ENCODE peak calls at places on chromosomes 1 and 21, in five cellular contexts. K is ovary, M is GM12878, Q is stomach, B is tibial nerve. I is an unnamed sample.
A peak's percentile ranks its signal among the peaks of the same experiment; 100 is the strongest.

GRCh38 chr1:99647460-99647859 is 1.5 kb downstream of the PALMD start:
- DNase-seq in B (no peak), M (no peak), K (no peak), Q (no peak), I (no peak)

GRCh38 chr1:243642936-243643335 is 207.1 kb downstream of the AKT3 start:
- DNase-seq in K (no peak), B (no peak), M (no peak), Q (no peak), I (no peak)

GRCh38 chr1:227560393-227560792 is 3.0 kb upstream of the ZNF678 start:
- DNase-seq in M (no peak), B (no peak), Q (no peak), K (no peak), I (no peak)

GRCh38 chr1:1290238-1290731 is 10.0 kb downstream of the SCNN1D start:
- DNase-seq in Q (peak; percentile 87), B (no peak), M (no peak), K (peak; percentile 33), I (no peak)

GRCh38 chr1:218207194-218207593 is 77.9 kb upstream of the RRP15 start:
- DNase-seq in B (no peak), K (no peak), Q (no peak), M (no peak), I (no peak)

GRCh38 chr1:153944005-153944821 is 2.3 kb downstream of the DENND4B start:
- DNase-seq in Q (no peak), M (no peak), B (no peak), K (no peak), I (no peak)

GRCh38 chr1:2966435-2966834 is 54.8 kb upstream of the ACTRT2 start:
- DNase-seq in Q (no peak), K (no peak), M (no peak), B (no peak), I (no peak)

GRCh38 chr1:41735587-41736290 is 183.0 kb downstream of the HIVEP3 start:
- DNase-seq in Q (no peak), B (no peak), M (no peak), K (no peak), I (no peak)

GRCh38 chr1:27475707-27476106 is 14.3 kb downstream of the WASF2 start:
- DNase-seq in K (no peak), B (no peak), Q (no peak), M (no peak), I (no peak)

GRCh38 chr1:226568077-226568831 is 19.7 kb downstream of the STUM start:
- DNase-seq in K (no peak), M (no peak), Q (no peak), B (no peak), I (no peak)

GRCh38 chr1:60709426-60709825 is 372.9 kb upstream of the NFIA start:
- DNase-seq in M (no peak), K (no peak), Q (no peak), B (no peak), I (no peak)

GRCh38 chr21:45579383-45580180 is 37.3 kb upstream of the SLC19A1 start:
- DNase-seq in M (no peak), K (no peak), Q (peak; percentile 24), B (no peak), I (no peak)

GRCh38 chr1:161074676-161075368 is 5.1 kb upstream of the ARHGAP30 start:
- DNase-seq in B (no peak), M (no peak), K (no peak), Q (no peak), I (no peak)

GRCh38 chr21:38267991-38268858 is 11.4 kb downstream of the KCNJ15 start:
- DNase-seq in M (peak; percentile 68), Q (no peak), K (no peak), B (no peak), I (no peak)

GRCh38 chr1:1402081-1402900 is 3.2 kb upstream of the CCNL2 start:
- DNase-seq in M (no peak), B (no peak), Q (no peak), K (no peak), I (no peak)

GRCh38 chr1:161885013-161885412 is 118.9 kb downstream of the ATF6 start:
- DNase-seq in B (no peak), M (no peak), Q (no peak), K (no peak), I (peak; percentile 3)

GRCh38 chr1:159594581-159594980 is 7.0 kb downstream of the APCS start:
- DNase-seq in M (no peak), K (no peak), Q (no peak), B (no peak), I (no peak)

GRCh38 chr1:86703696-86704455 is 500 bp upstream of the SH3GLB1 start:
- DNase-seq in M (peak; percentile 39), K (no peak), B (no peak), Q (no peak), I (no peak)

GRCh38 chr1:199551967-199552565 is 475.4 kb upstream of the NR5A2 start:
- DNase-seq in M (no peak), B (no peak), K (no peak), Q (no peak), I (peak; percentile 6)

GRCh38 chr1:7386226-7387052 is 384.7 kb upstream of the VAMP3 start:
- DNase-seq in M (no peak), K (no peak), B (no peak), Q (peak; percentile 13), I (no peak)

GRCh38 chr1:204883405-204883804 is 12.7 kb downstream of the NFASC start:
- DNase-seq in M (no peak), K (no peak), Q (no peak), B (no peak), I (no peak)

GRCh38 chr1:232207089-232207723 is 422.7 kb downstream of the SIPA1L2 start:
- DNase-seq in B (no peak), K (no peak), M (no peak), Q (no peak), I (no peak)

GRCh38 chr1:2817784-2818564 is 16.5 kb upstream of the TTC34 start:
- DNase-seq in B (no peak), Q (no peak), K (no peak), M (no peak), I (no peak)

GRCh38 chr21:44522753-44523204 is 17.2 kb downstream of the KRTAP10-1 start:
- DNase-seq in B (no peak), Q (no peak), M (no peak), K (no peak), I (no peak)

GRCh38 chr1:13757693-13758092 is 57.7 kb downstream of the PRDM2 start:
- DNase-seq in M (no peak), B (no peak), K (no peak), Q (no peak), I (no peak)

GRCh38 chr1:27145934-27146354 is 9.0 kb downstream of the SLC9A1 start:
- DNase-seq in Q (no peak), M (no peak), K (peak; percentile 62), B (no peak), I (peak; percentile 87)

GRCh38 chr1:39116116-39116607 is 88.3 kb upstream of the MACF1 start:
- DNase-seq in Q (no peak), B (no peak), M (no peak), K (no peak), I (no peak)

GRCh38 chr1:10916991-10917390 is 95.5 kb upstream of the TARDBP start:
- DNase-seq in M (no peak), K (no peak), B (no peak), Q (no peak), I (no peak)

DNA sequence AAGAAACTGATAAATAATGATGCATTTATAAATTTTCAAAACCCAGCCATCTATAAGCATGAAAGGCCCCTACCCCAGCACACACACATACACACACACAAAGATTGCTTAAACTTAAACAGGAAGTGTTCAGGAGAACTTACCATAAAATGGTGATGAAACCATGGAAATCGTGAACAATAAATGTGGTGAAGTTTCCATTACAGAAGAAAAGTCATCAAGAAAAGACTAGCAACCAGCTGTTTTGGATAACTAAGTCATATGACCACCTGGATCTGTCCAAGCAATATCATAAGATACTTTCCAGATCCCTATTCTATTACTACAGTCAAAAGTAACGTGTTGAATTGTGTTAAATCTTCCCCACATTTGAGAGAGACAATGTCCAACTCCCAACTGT is 24.1 kb downstream of the RGS5 start:
- DNase-seq in Q (no peak), M (no peak), K (no peak), B (no peak), I (no peak)
- TF ChIP-seq POLR2A in Q (no peak), M (no peak), K (no peak), B (no peak), I (no peak)

GRCh38 chr1:45325816-45326506 is 734 bp upstream of the HPDL start:
- DNase-seq in M (no peak), Q (peak; percentile 22), B (no peak), K (no peak), I (no peak)

GRCh38 chr1:45327644-45328515 is 1.2 kb downstream of the HPDL start:
- DNase-seq in M (no peak), B (no peak), K (no peak), Q (no peak), I (no peak)

GRCh38 chr1:45328680-45329079 is 2.0 kb downstream of the HPDL start:
- DNase-seq in Q (no peak), K (no peak), M (no peak), B (no peak), I (no peak)

GRCh38 chr1:45329445-45329844 is 2.8 kb downstream of the HPDL start:
- DNase-seq in K (no peak), Q (no peak), M (no peak), B (no peak), I (peak; percentile 51)

DNA sequence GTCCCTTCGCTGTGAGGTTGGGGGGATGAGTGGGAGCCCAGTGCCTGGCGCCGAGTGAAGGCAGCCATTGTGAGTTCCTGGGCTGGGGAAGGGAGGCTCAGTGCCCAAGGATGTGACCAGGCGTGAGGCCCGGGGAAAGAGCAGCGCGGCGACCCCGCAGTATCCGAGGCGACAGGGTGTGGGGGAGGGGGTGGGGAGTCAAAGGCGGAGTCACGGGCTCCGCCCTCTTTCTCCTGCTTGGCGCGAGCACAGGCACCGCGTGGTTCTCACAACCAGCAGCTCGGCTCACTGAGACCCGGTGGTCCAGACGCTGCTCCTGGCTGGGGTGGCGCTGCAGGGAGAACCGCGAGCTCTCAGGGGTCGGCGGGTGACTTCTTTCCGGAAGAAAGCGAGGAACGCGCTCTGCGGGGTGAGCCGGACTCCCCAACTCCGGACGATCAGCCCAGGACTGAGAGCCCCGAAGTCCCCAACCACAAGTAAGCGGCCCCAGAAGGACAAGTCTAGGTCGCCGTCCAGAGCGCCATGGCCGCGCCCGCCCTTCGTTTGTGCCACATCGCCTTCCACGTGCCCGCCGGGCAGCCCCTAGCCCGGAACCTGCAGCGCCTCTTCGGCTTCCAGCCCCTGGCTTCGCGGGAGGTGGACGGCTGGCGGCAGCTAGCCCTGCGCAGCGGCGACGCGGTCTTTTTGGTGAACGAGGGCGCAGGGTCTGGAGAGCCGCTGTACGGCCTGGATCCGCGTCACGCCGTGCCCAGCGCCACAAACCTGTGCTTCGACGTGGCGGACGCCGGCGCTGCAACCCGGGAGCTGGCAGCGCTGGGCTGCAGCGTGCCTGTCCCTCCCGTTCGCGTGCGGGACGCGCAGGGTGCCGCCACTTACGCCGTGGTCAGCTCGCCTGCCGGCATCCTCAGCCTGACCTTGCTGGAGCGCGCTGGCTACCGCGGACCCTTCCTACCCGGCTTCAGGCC is at the start of gene HPDL:
- DNase-seq in K (peak; percentile 70), M (no peak), B (no peak), Q (peak; percentile 66), I (no peak)
- TF ChIP-seq POLR2A in K (no peak), M (peak; percentile 91), B (no peak), Q (no peak), I (no peak)

GRCh38 chr1:154961497-154962237 is at the start of gene PYGO2:
- DNase-seq in M (no peak), Q (peak; percentile 81), B (peak; percentile 61), K (peak; percentile 75), I (peak; percentile 72)
- TF ChIP-seq POLR2A in M (peak; percentile 95), Q (peak; percentile 31), B (peak; percentile 53), K (peak; percentile 72), I (peak; percentile 79)

GRCh38 chr1:23111600-23112535 is 56.8 kb downstream of the LUZP1 start:
- DNase-seq in M (no peak), K (no peak), B (no peak), Q (no peak), I (no peak)
- TF ChIP-seq POLR2A in M (no peak), K (no peak), B (no peak), Q (no peak), I (no peak)